ENCODE peak calls at places on chromosomes 4 and X, in six cellular contexts. One of them, this sample, is unnamed.
A peak's percentile ranks its signal among the peaks of the same experiment; 100 is the strongest.

GRCh38 chr4:167274346-167274745 is 40.1 kb upstream of the SPOCK3 start:
- DNase-seq in stimulated activated CD4-positive, alpha-beta T cell treated with anti-CD3 and anti-CD28 coated beads, Interleukin-4, amount 100 ng/mL, for 48 hours: no peak
- DNase-seq in T-helper 1 cell: no peak
- DNase-seq in choroid plexus epithelial cell: peak; percentile 0
- DNase-seq in activated naive CD8-positive, alpha-beta T cell treated with anti-CD3 and anti-CD28 coated beads, Interleukin-2, amount 50 U/mL, for 16 hours: no peak
- DNase-seq in activated T-cell treated with anti-CD3 and anti-CD28 coated beads for 48 hours: no peak
- DNase-seq in this sample: no peak

GRCh38 chr4:184854673-184855072 is 28.9 kb upstream of the ACSL1 start:
- DNase-seq in stimulated activated CD4-positive, alpha-beta T cell treated with anti-CD3 and anti-CD28 coated beads, Interleukin-4, amount 100 ng/mL, for 48 hours: no peak
- DNase-seq in T-helper 1 cell: no peak
- DNase-seq in choroid plexus epithelial cell: no peak
- DNase-seq in activated naive CD8-positive, alpha-beta T cell treated with anti-CD3 and anti-CD28 coated beads, Interleukin-2, amount 50 U/mL, for 16 hours: no peak
- DNase-seq in activated T-cell treated with anti-CD3 and anti-CD28 coated beads for 48 hours: no peak
- DNase-seq in this sample: peak; percentile 63

GRCh38 chr4:155339588-155339987 is 37.2 kb downstream of the MAP9 start:
- DNase-seq in stimulated activated CD4-positive, alpha-beta T cell treated with anti-CD3 and anti-CD28 coated beads, Interleukin-4, amount 100 ng/mL, for 48 hours: no peak
- DNase-seq in T-helper 1 cell: no peak
- DNase-seq in choroid plexus epithelial cell: no peak
- DNase-seq in activated naive CD8-positive, alpha-beta T cell treated with anti-CD3 and anti-CD28 coated beads, Interleukin-2, amount 50 U/mL, for 16 hours: no peak
- DNase-seq in activated T-cell treated with anti-CD3 and anti-CD28 coated beads for 48 hours: no peak
- DNase-seq in this sample: no peak

GRCh38 chr4:188110741-188111458 is 1.5 kb upstream of the TRIML2 start:
- DNase-seq in stimulated activated CD4-positive, alpha-beta T cell treated with anti-CD3 and anti-CD28 coated beads, Interleukin-4, amount 100 ng/mL, for 48 hours: no peak
- DNase-seq in T-helper 1 cell: no peak
- DNase-seq in choroid plexus epithelial cell: peak; percentile 18
- DNase-seq in activated naive CD8-positive, alpha-beta T cell treated with anti-CD3 and anti-CD28 coated beads, Interleukin-2, amount 50 U/mL, for 16 hours: no peak
- DNase-seq in activated T-cell treated with anti-CD3 and anti-CD28 coated beads for 48 hours: no peak
- DNase-seq in this sample: no peak

GRCh38 chr4:151031831-151032605 is 16.9 kb upstream of the LRBA start:
- DNase-seq in stimulated activated CD4-positive, alpha-beta T cell treated with anti-CD3 and anti-CD28 coated beads, Interleukin-4, amount 100 ng/mL, for 48 hours: no peak
- DNase-seq in T-helper 1 cell: no peak
- DNase-seq in choroid plexus epithelial cell: peak; percentile 42
- DNase-seq in activated naive CD8-positive, alpha-beta T cell treated with anti-CD3 and anti-CD28 coated beads, Interleukin-2, amount 50 U/mL, for 16 hours: no peak
- DNase-seq in activated T-cell treated with anti-CD3 and anti-CD28 coated beads for 48 hours: no peak
- DNase-seq in this sample: no peak

GRCh38 chr4:102541708-102542107 is 40.5 kb downstream of the NFKB1 start:
- DNase-seq in stimulated activated CD4-positive, alpha-beta T cell treated with anti-CD3 and anti-CD28 coated beads, Interleukin-4, amount 100 ng/mL, for 48 hours: no peak
- DNase-seq in T-helper 1 cell: no peak
- DNase-seq in choroid plexus epithelial cell: no peak
- DNase-seq in activated naive CD8-positive, alpha-beta T cell treated with anti-CD3 and anti-CD28 coated beads, Interleukin-2, amount 50 U/mL, for 16 hours: no peak
- DNase-seq in activated T-cell treated with anti-CD3 and anti-CD28 coated beads for 48 hours: no peak
- DNase-seq in this sample: no peak

GRCh38 chrX:68139791-68140190 is 293.5 kb downstream of the OPHN1 start:
- DNase-seq in stimulated activated CD4-positive, alpha-beta T cell treated with anti-CD3 and anti-CD28 coated beads, Interleukin-4, amount 100 ng/mL, for 48 hours: no peak
- DNase-seq in T-helper 1 cell: no peak
- DNase-seq in choroid plexus epithelial cell: no peak
- DNase-seq in activated naive CD8-positive, alpha-beta T cell treated with anti-CD3 and anti-CD28 coated beads, Interleukin-2, amount 50 U/mL, for 16 hours: no peak
- DNase-seq in activated T-cell treated with anti-CD3 and anti-CD28 coated beads for 48 hours: no peak
- DNase-seq in this sample: no peak

GRCh38 chrX:22527302-22527701 is 254.6 kb downstream of the CBLL2 start:
- DNase-seq in stimulated activated CD4-positive, alpha-beta T cell treated with anti-CD3 and anti-CD28 coated beads, Interleukin-4, amount 100 ng/mL, for 48 hours: no peak
- DNase-seq in T-helper 1 cell: no peak
- DNase-seq in choroid plexus epithelial cell: no peak
- DNase-seq in activated naive CD8-positive, alpha-beta T cell treated with anti-CD3 and anti-CD28 coated beads, Interleukin-2, amount 50 U/mL, for 16 hours: no peak
- DNase-seq in activated T-cell treated with anti-CD3 and anti-CD28 coated beads for 48 hours: no peak
- DNase-seq in this sample: no peak

GRCh38 chrX:2819345-2820130 is 9.2 kb upstream of the GYG2 start:
- DNase-seq in stimulated activated CD4-positive, alpha-beta T cell treated with anti-CD3 and anti-CD28 coated beads, Interleukin-4, amount 100 ng/mL, for 48 hours: no peak
- DNase-seq in T-helper 1 cell: no peak
- DNase-seq in choroid plexus epithelial cell: peak; percentile 52
- DNase-seq in activated naive CD8-positive, alpha-beta T cell treated with anti-CD3 and anti-CD28 coated beads, Interleukin-2, amount 50 U/mL, for 16 hours: no peak
- DNase-seq in activated T-cell treated with anti-CD3 and anti-CD28 coated beads for 48 hours: no peak
- DNase-seq in this sample: no peak

GRCh38 chr4:111494471-111494870 is 650.8 kb upstream of the FAM241A start:
- DNase-seq in stimulated activated CD4-positive, alpha-beta T cell treated with anti-CD3 and anti-CD28 coated beads, Interleukin-4, amount 100 ng/mL, for 48 hours: no peak
- DNase-seq in T-helper 1 cell: no peak
- DNase-seq in choroid plexus epithelial cell: peak; percentile 24
- DNase-seq in activated naive CD8-positive, alpha-beta T cell treated with anti-CD3 and anti-CD28 coated beads, Interleukin-2, amount 50 U/mL, for 16 hours: no peak
- DNase-seq in activated T-cell treated with anti-CD3 and anti-CD28 coated beads for 48 hours: no peak
- DNase-seq in this sample: no peak

GRCh38 chrX:134676440-134676839 is 18.2 kb upstream of the PLAC1 start:
- DNase-seq in stimulated activated CD4-positive, alpha-beta T cell treated with anti-CD3 and anti-CD28 coated beads, Interleukin-4, amount 100 ng/mL, for 48 hours: no peak
- DNase-seq in T-helper 1 cell: no peak
- DNase-seq in choroid plexus epithelial cell: peak; percentile 79
- DNase-seq in activated naive CD8-positive, alpha-beta T cell treated with anti-CD3 and anti-CD28 coated beads, Interleukin-2, amount 50 U/mL, for 16 hours: no peak
- DNase-seq in activated T-cell treated with anti-CD3 and anti-CD28 coated beads for 48 hours: no peak
- DNase-seq in this sample: no peak

GRCh38 chrX:101639583-101639982 is 20.1 kb downstream of the ARMCX2 start:
- DNase-seq in stimulated activated CD4-positive, alpha-beta T cell treated with anti-CD3 and anti-CD28 coated beads, Interleukin-4, amount 100 ng/mL, for 48 hours: no peak
- DNase-seq in T-helper 1 cell: no peak
- DNase-seq in choroid plexus epithelial cell: no peak
- DNase-seq in activated naive CD8-positive, alpha-beta T cell treated with anti-CD3 and anti-CD28 coated beads, Interleukin-2, amount 50 U/mL, for 16 hours: no peak
- DNase-seq in activated T-cell treated with anti-CD3 and anti-CD28 coated beads for 48 hours: no peak
- DNase-seq in this sample: no peak